ENCODE peak calls at places on chromosomes 4 and X, in six cellular contexts. One of them, this sample, is unnamed.

GRCh38 chr4:5361968-5362367 is 310.7 kb downstream of the STK32B start:
- DNase-seq in upper lobe of right lung: no peak
- DNase-seq in fibroblast of mammary gland: peak
- DNase-seq in lower lobe of right lung: no peak
- DNase-seq in sigmoid colon: no peak
- DNase-seq in WERI-Rb-1: no peak
- DNase-seq in this sample: peak

GRCh38 chr4:42710329-42710728 is 53.4 kb upstream of the ATP8A1 start:
- DNase-seq in WERI-Rb-1: no peak
- DNase-seq in sigmoid colon: no peak
- DNase-seq in fibroblast of mammary gland: no peak
- DNase-seq in lower lobe of right lung: no peak
- DNase-seq in upper lobe of right lung: no peak
- DNase-seq in this sample: no peak

GRCh38 chr4:94419956-94420355 is 31.8 kb upstream of the PDLIM5 start:
- DNase-seq in WERI-Rb-1: no peak
- DNase-seq in sigmoid colon: no peak
- DNase-seq in upper lobe of right lung: no peak
- DNase-seq in lower lobe of right lung: no peak
- DNase-seq in fibroblast of mammary gland: peak
- DNase-seq in this sample: peak

GRCh38 chrX:72254835-72255234 is 16.0 kb upstream of the ERCC6L start:
- DNase-seq in sigmoid colon: no peak
- DNase-seq in lower lobe of right lung: no peak
- DNase-seq in WERI-Rb-1: no peak
- DNase-seq in upper lobe of right lung: no peak
- DNase-seq in fibroblast of mammary gland: no peak
- DNase-seq in this sample: no peak

GRCh38 chr4:46270986-46271596 is 118.8 kb downstream of the GABRA2 start:
- DNase-seq in upper lobe of right lung: no peak
- DNase-seq in fibroblast of mammary gland: peak
- DNase-seq in lower lobe of right lung: no peak
- DNase-seq in sigmoid colon: no peak
- DNase-seq in WERI-Rb-1: peak
- DNase-seq in this sample: peak

GRCh38 chr4:83723609-83724008 is 187.7 kb downstream of the GPAT3 start:
- DNase-seq in lower lobe of right lung: no peak
- DNase-seq in upper lobe of right lung: no peak
- DNase-seq in sigmoid colon: no peak
- DNase-seq in WERI-Rb-1: no peak
- DNase-seq in fibroblast of mammary gland: no peak
- DNase-seq in this sample: no peak

GRCh38 chrX:17441965-17442364 is 67.0 kb downstream of the NHS start:
- DNase-seq in WERI-Rb-1: no peak
- DNase-seq in sigmoid colon: no peak
- DNase-seq in fibroblast of mammary gland: peak
- DNase-seq in lower lobe of right lung: no peak
- DNase-seq in upper lobe of right lung: no peak
- DNase-seq in this sample: no peak

GRCh38 chr4:152972821-152973613 is 36.9 kb downstream of the FHDC1 start:
- DNase-seq in upper lobe of right lung: no peak
- DNase-seq in WERI-Rb-1: no peak
- DNase-seq in lower lobe of right lung: no peak
- DNase-seq in sigmoid colon: no peak
- DNase-seq in fibroblast of mammary gland: peak
- DNase-seq in this sample: peak

GRCh38 chr4:70703695-70704332 is 15.5 kb downstream of the UTP3 start:
- DNase-seq in WERI-Rb-1: peak
- DNase-seq in fibroblast of mammary gland: peak
- DNase-seq in lower lobe of right lung: no peak
- DNase-seq in upper lobe of right lung: no peak
- DNase-seq in sigmoid colon: no peak
- DNase-seq in this sample: peak

GRCh38 chr4:83535520-83535944 is 376 bp upstream of the GPAT3 start:
- DNase-seq in upper lobe of right lung: no peak
- DNase-seq in fibroblast of mammary gland: peak
- DNase-seq in lower lobe of right lung: peak
- DNase-seq in sigmoid colon: peak
- DNase-seq in WERI-Rb-1: peak
- DNase-seq in this sample: peak

GRCh38 chr4:122773021-122773420 is 40.5 kb downstream of the BBS12 start:
- DNase-seq in lower lobe of right lung: no peak
- DNase-seq in upper lobe of right lung: no peak
- DNase-seq in WERI-Rb-1: no peak
- DNase-seq in fibroblast of mammary gland: no peak
- DNase-seq in sigmoid colon: no peak
- DNase-seq in this sample: no peak

GRCh38 chr4:153276966-153277365 is 67.5 kb upstream of the MND1 start:
- DNase-seq in fibroblast of mammary gland: no peak
- DNase-seq in sigmoid colon: no peak
- DNase-seq in lower lobe of right lung: no peak
- DNase-seq in WERI-Rb-1: no peak
- DNase-seq in upper lobe of right lung: no peak
- DNase-seq in this sample: no peak

GRCh38 chrX:56563231-56564116 is at the start of gene UBQLN2:
- DNase-seq in fibroblast of mammary gland: peak
- DNase-seq in lower lobe of right lung: peak
- DNase-seq in sigmoid colon: peak
- DNase-seq in upper lobe of right lung: peak
- DNase-seq in WERI-Rb-1: peak
- DNase-seq in this sample: peak
- TF ChIP-seq CTCF in fibroblast of mammary gland: peak
- TF ChIP-seq CTCF in lower lobe of right lung: no peak
- TF ChIP-seq CTCF in sigmoid colon: no peak
- TF ChIP-seq CTCF in upper lobe of right lung: no peak
- TF ChIP-seq CTCF in WERI-Rb-1: no peak
- TF ChIP-seq CTCF in this sample: peak

GRCh38 chrX:21374994-21375794 is 976 bp downstream of the CNKSR2 start:
- DNase-seq in fibroblast of mammary gland: no peak
- DNase-seq in upper lobe of right lung: no peak
- DNase-seq in WERI-Rb-1: peak
- DNase-seq in lower lobe of right lung: peak
- DNase-seq in sigmoid colon: no peak
- DNase-seq in this sample: no peak
- H3K4me3 ChIP-seq in fibroblast of mammary gland: peak
- H3K4me3 ChIP-seq in upper lobe of right lung: peak
- H3K4me3 ChIP-seq in WERI-Rb-1: peak
- H3K4me3 ChIP-seq in lower lobe of right lung: peak
- H3K4me3 ChIP-seq in sigmoid colon: peak
- H3K4me3 ChIP-seq in this sample: no peak

GRCh38 chrX:100098660-100099375 is 311.3 kb downstream of the PCDH19 start:
- DNase-seq in lower lobe of right lung: no peak
- DNase-seq in WERI-Rb-1: no peak
- DNase-seq in upper lobe of right lung: no peak
- DNase-seq in sigmoid colon: no peak
- DNase-seq in fibroblast of mammary gland: no peak
- DNase-seq in this sample: peak
- TF ChIP-seq CTCF in lower lobe of right lung: no peak
- TF ChIP-seq CTCF in WERI-Rb-1: no peak
- TF ChIP-seq CTCF in upper lobe of right lung: no peak
- TF ChIP-seq CTCF in sigmoid colon: no peak
- TF ChIP-seq CTCF in fibroblast of mammary gland: no peak
- TF ChIP-seq CTCF in this sample: no peak

GRCh38 chr4:1714303-1715001 is 2.3 kb upstream of the SLBP start:
- DNase-seq in WERI-Rb-1: no peak
- DNase-seq in fibroblast of mammary gland: peak
- DNase-seq in upper lobe of right lung: peak
- DNase-seq in sigmoid colon: no peak
- DNase-seq in lower lobe of right lung: no peak
- DNase-seq in this sample: no peak

GRCh38 chr4:1712216-1713002 is at the start of gene SLBP:
- DNase-seq in lower lobe of right lung: peak
- DNase-seq in WERI-Rb-1: peak
- DNase-seq in upper lobe of right lung: peak
- DNase-seq in fibroblast of mammary gland: peak
- DNase-seq in sigmoid colon: peak
- DNase-seq in this sample: peak

GRCh38 chr4:1711906-1712215 is 258 bp downstream of the SLBP start:
- DNase-seq in WERI-Rb-1: no peak
- DNase-seq in sigmoid colon: no peak
- DNase-seq in fibroblast of mammary gland: no peak
- DNase-seq in lower lobe of right lung: no peak
- DNase-seq in upper lobe of right lung: no peak
- DNase-seq in this sample: peak

GRCh38 chr4:1711055-1711905 is 839 bp downstream of the SLBP start:
- DNase-seq in sigmoid colon: peak
- DNase-seq in upper lobe of right lung: peak
- DNase-seq in WERI-Rb-1: no peak
- DNase-seq in lower lobe of right lung: peak
- DNase-seq in fibroblast of mammary gland: peak
- DNase-seq in this sample: peak

GRCh38 chr4:1713003-1713397 is 881 bp upstream of the SLBP start:
- DNase-seq in lower lobe of right lung: no peak
- DNase-seq in fibroblast of mammary gland: no peak
- DNase-seq in WERI-Rb-1: no peak
- DNase-seq in sigmoid colon: no peak
- DNase-seq in upper lobe of right lung: no peak
- DNase-seq in this sample: no peak
- H3K4me3 ChIP-seq in lower lobe of right lung: peak
- H3K4me3 ChIP-seq in fibroblast of mammary gland: peak
- H3K4me3 ChIP-seq in WERI-Rb-1: peak
- H3K4me3 ChIP-seq in sigmoid colon: peak
- H3K4me3 ChIP-seq in upper lobe of right lung: peak
- H3K4me3 ChIP-seq in this sample: peak

GRCh38 chrX:100615015-100615414 is 21.6 kb downstream of the TSPAN6 start:
- DNase-seq in fibroblast of mammary gland: peak
- DNase-seq in sigmoid colon: no peak
- DNase-seq in lower lobe of right lung: no peak
- DNase-seq in WERI-Rb-1: no peak
- DNase-seq in upper lobe of right lung: no peak
- DNase-seq in this sample: peak

GRCh38 chrX:100611951-100612350 is 24.7 kb downstream of the TSPAN6 start:
- DNase-seq in lower lobe of right lung: no peak
- DNase-seq in WERI-Rb-1: no peak
- DNase-seq in upper lobe of right lung: no peak
- DNase-seq in sigmoid colon: no peak
- DNase-seq in fibroblast of mammary gland: no peak
- DNase-seq in this sample: no peak

GRCh38 chrX:100606753-100607152 is 22.0 kb downstream of the TNMD start:
- DNase-seq in sigmoid colon: no peak
- DNase-seq in lower lobe of right lung: no peak
- DNase-seq in upper lobe of right lung: no peak
- DNase-seq in fibroblast of mammary gland: no peak
- DNase-seq in WERI-Rb-1: no peak
- DNase-seq in this sample: no peak

DNA sequence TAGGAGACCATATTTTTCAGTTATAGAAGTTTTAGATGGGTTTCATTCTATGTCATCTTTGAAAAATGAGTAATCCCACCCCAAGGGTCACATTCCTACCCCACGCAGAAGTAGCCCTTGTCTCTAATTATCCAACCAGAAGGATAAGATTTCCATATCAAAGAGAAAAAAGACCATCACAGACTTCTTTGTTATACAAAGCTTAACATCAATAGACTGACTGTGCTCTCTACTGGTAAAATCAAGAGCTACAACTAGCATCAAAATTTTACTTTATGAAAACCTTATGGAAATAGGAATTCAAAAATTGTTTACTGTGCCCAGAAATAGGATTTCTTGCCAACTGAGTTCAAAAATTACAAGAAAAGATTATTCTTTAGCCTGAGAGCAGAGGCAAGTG is 24.9 kb downstream of the TNMD start:
- DNase-seq in sigmoid colon: no peak
- DNase-seq in lower lobe of right lung: no peak
- DNase-seq in WERI-Rb-1: no peak
- DNase-seq in upper lobe of right lung: no peak
- DNase-seq in fibroblast of mammary gland: no peak
- DNase-seq in this sample: peak
- TF ChIP-seq CTCF in sigmoid colon: no peak
- TF ChIP-seq CTCF in lower lobe of right lung: peak
- TF ChIP-seq CTCF in WERI-Rb-1: no peak
- TF ChIP-seq CTCF in upper lobe of right lung: peak
- TF ChIP-seq CTCF in fibroblast of mammary gland: peak
- TF ChIP-seq CTCF in this sample: peak

DNA sequence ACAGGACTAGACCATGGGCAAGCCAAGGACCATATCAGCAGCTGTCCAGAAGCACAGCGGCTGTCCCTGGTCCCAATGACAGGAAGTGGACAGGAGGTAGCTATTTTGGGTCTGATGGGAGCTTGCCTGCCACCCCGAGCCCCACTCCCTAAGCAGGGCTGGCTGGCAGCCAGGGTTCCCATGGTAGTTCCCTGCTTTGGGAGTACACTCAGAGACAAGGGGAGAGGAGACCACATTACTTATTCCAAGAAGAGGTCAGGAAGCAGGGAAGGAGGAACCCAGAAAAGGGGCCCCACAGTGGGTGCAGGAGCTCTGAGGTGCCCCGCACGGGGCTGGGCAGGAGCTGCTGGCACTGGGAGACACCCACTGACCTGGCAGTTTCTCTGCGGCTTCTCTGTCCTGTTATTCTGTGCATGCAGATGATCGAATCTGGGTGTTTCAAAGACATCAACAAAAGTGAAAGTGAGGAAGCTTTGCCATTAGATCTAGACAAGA is 36.3 kb downstream of the HTT-AS start:
- DNase-seq in WERI-Rb-1: no peak
- DNase-seq in sigmoid colon: no peak
- DNase-seq in fibroblast of mammary gland: no peak
- DNase-seq in upper lobe of right lung: no peak
- DNase-seq in lower lobe of right lung: peak
- DNase-seq in this sample: no peak
- H3K4me3 ChIP-seq in WERI-Rb-1: no peak
- H3K4me3 ChIP-seq in sigmoid colon: peak
- H3K4me3 ChIP-seq in fibroblast of mammary gland: no peak
- H3K4me3 ChIP-seq in upper lobe of right lung: peak
- H3K4me3 ChIP-seq in lower lobe of right lung: peak
- H3K4me3 ChIP-seq in this sample: no peak

DNA sequence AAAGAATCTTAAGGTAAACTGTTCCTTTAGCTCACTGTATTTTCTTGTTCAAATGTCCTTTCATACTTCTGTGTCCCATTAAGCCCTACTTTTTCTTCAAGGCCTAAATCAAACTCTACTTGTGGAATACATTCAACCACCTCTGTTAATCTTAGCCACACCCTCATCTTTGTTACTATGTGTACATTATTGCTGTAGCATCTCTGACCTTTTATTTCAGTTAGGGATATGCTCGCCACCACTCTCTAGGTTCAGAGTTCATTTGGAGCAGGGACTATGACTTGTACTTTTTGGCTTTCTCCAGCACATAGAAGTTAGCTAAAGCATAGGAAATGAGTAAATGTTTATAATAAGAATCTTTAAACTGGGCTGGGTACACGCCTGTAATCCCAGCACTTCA is 6.8 kb upstream of the PNPLA4 start:
- DNase-seq in sigmoid colon: no peak
- DNase-seq in fibroblast of mammary gland: no peak
- DNase-seq in lower lobe of right lung: no peak
- DNase-seq in upper lobe of right lung: no peak
- DNase-seq in WERI-Rb-1: no peak
- DNase-seq in this sample: no peak
- TF ChIP-seq CTCF in sigmoid colon: no peak
- TF ChIP-seq CTCF in fibroblast of mammary gland: no peak
- TF ChIP-seq CTCF in lower lobe of right lung: no peak
- TF ChIP-seq CTCF in upper lobe of right lung: no peak
- TF ChIP-seq CTCF in WERI-Rb-1: no peak
- TF ChIP-seq CTCF in this sample: no peak

GRCh38 chr4:54228064-54228527 is 997 bp upstream of the PDGFRA start:
- DNase-seq in fibroblast of mammary gland: peak
- DNase-seq in sigmoid colon: peak
- DNase-seq in WERI-Rb-1: no peak
- DNase-seq in lower lobe of right lung: peak
- DNase-seq in upper lobe of right lung: peak
- DNase-seq in this sample: peak
- H3K4me3 ChIP-seq in fibroblast of mammary gland: peak
- H3K4me3 ChIP-seq in sigmoid colon: peak
- H3K4me3 ChIP-seq in WERI-Rb-1: no peak
- H3K4me3 ChIP-seq in lower lobe of right lung: peak
- H3K4me3 ChIP-seq in upper lobe of right lung: peak
- H3K4me3 ChIP-seq in this sample: peak